ENCODE peak calls at places on chromosomes 11 and 22, in ten cellular contexts. One of them, this sample, is unnamed.

GRCh38 chr11:119258983-119259382 is 52.8 kb downstream of the CBL start:
- DNase-seq in brain microvascular endothelial cell: no peak
- DNase-seq in K562: no peak
- DNase-seq in heart right ventricle: no peak
- DNase-seq in CD8-positive, alpha-beta T cell: no peak
- DNase-seq in upper lobe of right lung: no peak
- DNase-seq in heart left ventricle: no peak
- DNase-seq in fibroblast of lung: no peak
- DNase-seq in endothelial cell of umbilical vein: no peak
- DNase-seq in A673: no peak
- DNase-seq in this sample: no peak

GRCh38 chr11:82722236-82722635 is 11.4 kb downstream of the FAM181B start:
- DNase-seq in brain microvascular endothelial cell: no peak
- DNase-seq in upper lobe of right lung: no peak
- DNase-seq in endothelial cell of umbilical vein: no peak
- DNase-seq in K562: no peak
- DNase-seq in heart left ventricle: no peak
- DNase-seq in heart right ventricle: no peak
- DNase-seq in A673: no peak
- DNase-seq in CD8-positive, alpha-beta T cell: no peak
- DNase-seq in fibroblast of lung: no peak
- DNase-seq in this sample: no peak

GRCh38 chr11:2466869-2467694 is 22.3 kb downstream of the KCNQ1 start:
- DNase-seq in upper lobe of right lung: peak
- DNase-seq in A673: no peak
- DNase-seq in endothelial cell of umbilical vein: no peak
- DNase-seq in heart left ventricle: no peak
- DNase-seq in CD8-positive, alpha-beta T cell: peak
- DNase-seq in heart right ventricle: no peak
- DNase-seq in fibroblast of lung: no peak
- DNase-seq in brain microvascular endothelial cell: no peak
- DNase-seq in K562: no peak
- DNase-seq in this sample: peak

GRCh38 chr11:108748971-108749370 is 84.1 kb downstream of the DDX10 start:
- DNase-seq in K562: no peak
- DNase-seq in brain microvascular endothelial cell: peak
- DNase-seq in fibroblast of lung: no peak
- DNase-seq in heart right ventricle: no peak
- DNase-seq in heart left ventricle: no peak
- DNase-seq in endothelial cell of umbilical vein: no peak
- DNase-seq in A673: no peak
- DNase-seq in CD8-positive, alpha-beta T cell: no peak
- DNase-seq in upper lobe of right lung: no peak
- DNase-seq in this sample: no peak

GRCh38 chr22:19962909-19963806 is 21.5 kb upstream of the TXNRD2 start:
- DNase-seq in A673: no peak
- DNase-seq in K562: no peak
- DNase-seq in heart left ventricle: no peak
- DNase-seq in heart right ventricle: peak
- DNase-seq in upper lobe of right lung: peak
- DNase-seq in fibroblast of lung: peak
- DNase-seq in brain microvascular endothelial cell: peak
- DNase-seq in endothelial cell of umbilical vein: peak
- DNase-seq in CD8-positive, alpha-beta T cell: no peak
- DNase-seq in this sample: no peak

GRCh38 chr22:23722168-23722567 is 28.7 kb downstream of the ZNF70 start:
- DNase-seq in endothelial cell of umbilical vein: no peak
- DNase-seq in heart left ventricle: no peak
- DNase-seq in upper lobe of right lung: no peak
- DNase-seq in K562: no peak
- DNase-seq in fibroblast of lung: no peak
- DNase-seq in heart right ventricle: no peak
- DNase-seq in CD8-positive, alpha-beta T cell: no peak
- DNase-seq in A673: no peak
- DNase-seq in brain microvascular endothelial cell: no peak
- DNase-seq in this sample: no peak

GRCh38 chr22:25572708-25573161 is 8.3 kb downstream of the GRK3 start:
- DNase-seq in endothelial cell of umbilical vein: no peak
- DNase-seq in CD8-positive, alpha-beta T cell: no peak
- DNase-seq in K562: no peak
- DNase-seq in fibroblast of lung: no peak
- DNase-seq in upper lobe of right lung: no peak
- DNase-seq in heart right ventricle: no peak
- DNase-seq in heart left ventricle: no peak
- DNase-seq in A673: no peak
- DNase-seq in brain microvascular endothelial cell: no peak
- DNase-seq in this sample: no peak

GRCh38 chr11:19253817-19254216 is 13.1 kb upstream of the E2F8 start:
- DNase-seq in upper lobe of right lung: no peak
- DNase-seq in heart left ventricle: no peak
- DNase-seq in A673: no peak
- DNase-seq in CD8-positive, alpha-beta T cell: no peak
- DNase-seq in fibroblast of lung: no peak
- DNase-seq in endothelial cell of umbilical vein: no peak
- DNase-seq in heart right ventricle: no peak
- DNase-seq in brain microvascular endothelial cell: no peak
- DNase-seq in K562: no peak
- DNase-seq in this sample: no peak

GRCh38 chr11:112273066-112273465 is 12.4 kb upstream of the PLET1 start:
- DNase-seq in fibroblast of lung: no peak
- DNase-seq in CD8-positive, alpha-beta T cell: no peak
- DNase-seq in heart left ventricle: no peak
- DNase-seq in A673: peak
- DNase-seq in upper lobe of right lung: no peak
- DNase-seq in K562: no peak
- DNase-seq in brain microvascular endothelial cell: no peak
- DNase-seq in endothelial cell of umbilical vein: no peak
- DNase-seq in heart right ventricle: no peak
- DNase-seq in this sample: no peak

GRCh38 chr22:43337385-43337784 is 5.8 kb downstream of the SCUBE1 start:
- DNase-seq in heart left ventricle: no peak
- DNase-seq in brain microvascular endothelial cell: no peak
- DNase-seq in K562: no peak
- DNase-seq in upper lobe of right lung: peak
- DNase-seq in A673: no peak
- DNase-seq in fibroblast of lung: no peak
- DNase-seq in heart right ventricle: no peak
- DNase-seq in endothelial cell of umbilical vein: no peak
- DNase-seq in CD8-positive, alpha-beta T cell: no peak
- DNase-seq in this sample: no peak

GRCh38 chr11:63719987-63720386 is 38.7 kb downstream of the RTN3 start:
- DNase-seq in heart right ventricle: no peak
- DNase-seq in A673: no peak
- DNase-seq in brain microvascular endothelial cell: peak
- DNase-seq in CD8-positive, alpha-beta T cell: no peak
- DNase-seq in fibroblast of lung: peak
- DNase-seq in K562: peak
- DNase-seq in endothelial cell of umbilical vein: no peak
- DNase-seq in heart left ventricle: no peak
- DNase-seq in upper lobe of right lung: no peak
- DNase-seq in this sample: no peak

GRCh38 chr22:28923826-28924732 is 40.7 kb downstream of the ZNRF3 start:
- DNase-seq in CD8-positive, alpha-beta T cell: no peak
- DNase-seq in brain microvascular endothelial cell: no peak
- DNase-seq in heart left ventricle: peak
- DNase-seq in endothelial cell of umbilical vein: no peak
- DNase-seq in fibroblast of lung: peak
- DNase-seq in upper lobe of right lung: peak
- DNase-seq in A673: no peak
- DNase-seq in heart right ventricle: peak
- DNase-seq in K562: no peak
- DNase-seq in this sample: peak

GRCh38 chr22:30880181-30880601 is 88.4 kb downstream of the MORC2 start:
- DNase-seq in K562: no peak
- DNase-seq in heart left ventricle: no peak
- DNase-seq in A673: no peak
- DNase-seq in endothelial cell of umbilical vein: no peak
- DNase-seq in heart right ventricle: peak
- DNase-seq in upper lobe of right lung: peak
- DNase-seq in brain microvascular endothelial cell: no peak
- DNase-seq in fibroblast of lung: no peak
- DNase-seq in CD8-positive, alpha-beta T cell: no peak
- DNase-seq in this sample: no peak

GRCh38 chr11:85889676-85890579 is 34.7 kb downstream of the CCDC83 start:
- DNase-seq in brain microvascular endothelial cell: peak
- DNase-seq in heart right ventricle: no peak
- DNase-seq in CD8-positive, alpha-beta T cell: no peak
- DNase-seq in K562: peak
- DNase-seq in upper lobe of right lung: no peak
- DNase-seq in heart left ventricle: no peak
- DNase-seq in A673: peak
- DNase-seq in endothelial cell of umbilical vein: no peak
- DNase-seq in fibroblast of lung: peak
- DNase-seq in this sample: no peak

GRCh38 chr11:119793335-119793984 is 64.5 kb upstream of the NECTIN1 start:
- DNase-seq in endothelial cell of umbilical vein: no peak
- DNase-seq in brain microvascular endothelial cell: peak
- DNase-seq in CD8-positive, alpha-beta T cell: no peak
- DNase-seq in heart left ventricle: no peak
- DNase-seq in upper lobe of right lung: peak
- DNase-seq in heart right ventricle: no peak
- DNase-seq in K562: no peak
- DNase-seq in fibroblast of lung: peak
- DNase-seq in A673: no peak
- DNase-seq in this sample: peak

GRCh38 chr11:10294289-10294953 is 402 bp upstream of the SBF2 start:
- DNase-seq in CD8-positive, alpha-beta T cell: no peak
- DNase-seq in upper lobe of right lung: peak
- DNase-seq in endothelial cell of umbilical vein: peak
- DNase-seq in A673: peak
- DNase-seq in K562: no peak
- DNase-seq in heart left ventricle: peak
- DNase-seq in fibroblast of lung: peak
- DNase-seq in brain microvascular endothelial cell: peak
- DNase-seq in heart right ventricle: peak
- DNase-seq in this sample: no peak

DNA sequence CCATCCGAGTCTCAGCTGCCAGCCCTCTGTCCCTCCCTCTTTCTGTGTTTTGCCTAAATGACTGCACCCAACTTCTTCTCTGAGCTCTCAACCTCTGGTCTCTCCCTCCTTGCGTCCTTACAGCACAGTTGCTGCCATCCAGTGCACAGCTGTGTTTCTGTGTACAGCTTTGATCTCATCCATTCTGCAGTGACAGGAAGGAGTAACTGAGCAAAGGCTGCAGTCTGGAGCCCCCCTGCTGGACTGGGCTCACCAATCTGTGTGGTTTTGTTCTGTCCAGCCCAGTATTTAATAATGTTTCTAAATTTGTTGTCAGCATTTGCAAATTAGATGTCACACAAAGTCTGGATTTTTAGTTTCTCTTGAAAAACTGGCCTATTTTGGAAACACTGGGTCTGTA is 43.8 kb downstream of the PRR5L start:
- DNase-seq in endothelial cell of umbilical vein: no peak
- DNase-seq in K562: no peak
- DNase-seq in heart right ventricle: no peak
- DNase-seq in brain microvascular endothelial cell: no peak
- DNase-seq in CD8-positive, alpha-beta T cell: no peak
- DNase-seq in heart left ventricle: no peak
- DNase-seq in A673: no peak
- DNase-seq in fibroblast of lung: no peak
- DNase-seq in upper lobe of right lung: no peak
- DNase-seq in this sample: no peak
- H3K4me3 ChIP-seq in endothelial cell of umbilical vein: no peak
- H3K4me3 ChIP-seq in K562: no peak
- H3K4me3 ChIP-seq in heart right ventricle: no peak
- H3K4me3 ChIP-seq in brain microvascular endothelial cell: no peak
- H3K4me3 ChIP-seq in CD8-positive, alpha-beta T cell: no peak
- H3K4me3 ChIP-seq in heart left ventricle: no peak
- H3K4me3 ChIP-seq in A673: no peak
- H3K4me3 ChIP-seq in fibroblast of lung: no peak
- H3K4me3 ChIP-seq in upper lobe of right lung: no peak
- H3K4me3 ChIP-seq in this sample: no peak

GRCh38 chr11:6486938-6487337 is 5.6 kb downstream of the TIMM10B start:
- DNase-seq in CD8-positive, alpha-beta T cell: no peak
- DNase-seq in A673: no peak
- DNase-seq in brain microvascular endothelial cell: no peak
- DNase-seq in heart right ventricle: no peak
- DNase-seq in fibroblast of lung: no peak
- DNase-seq in heart left ventricle: no peak
- DNase-seq in K562: no peak
- DNase-seq in upper lobe of right lung: no peak
- DNase-seq in endothelial cell of umbilical vein: no peak
- DNase-seq in this sample: no peak
- H3K27ac ChIP-seq in CD8-positive, alpha-beta T cell: no peak
- H3K27ac ChIP-seq in A673: no peak
- H3K27ac ChIP-seq in brain microvascular endothelial cell: no peak
- H3K27ac ChIP-seq in heart right ventricle: no peak
- H3K27ac ChIP-seq in fibroblast of lung: no peak
- H3K27ac ChIP-seq in heart left ventricle: no peak
- H3K27ac ChIP-seq in K562: no peak
- H3K27ac ChIP-seq in upper lobe of right lung: no peak
- H3K27ac ChIP-seq in endothelial cell of umbilical vein: no peak
- H3K27ac ChIP-seq in this sample: no peak

DNA sequence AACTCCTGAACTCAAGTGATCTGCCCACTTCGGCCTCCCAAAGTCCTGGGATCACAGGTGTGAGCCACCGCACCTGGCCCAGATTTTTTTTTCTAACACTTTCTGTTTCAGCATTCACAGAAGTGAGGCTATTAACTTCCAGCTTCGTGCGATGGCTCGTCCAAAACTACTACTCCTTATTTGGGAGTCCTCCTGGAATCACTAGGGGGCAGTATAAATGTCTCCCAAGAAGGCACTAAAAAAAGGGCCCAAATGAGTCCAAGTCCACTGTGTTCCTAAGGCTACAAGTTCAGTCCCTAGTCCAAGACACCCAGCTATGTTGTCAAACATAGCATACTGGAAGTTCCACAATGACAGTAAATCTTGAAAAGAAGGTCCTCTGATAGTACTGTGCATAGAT is 63.2 kb upstream of the BIRC3 start:
- DNase-seq in endothelial cell of umbilical vein: no peak
- DNase-seq in K562: peak
- DNase-seq in fibroblast of lung: no peak
- DNase-seq in A673: peak
- DNase-seq in CD8-positive, alpha-beta T cell: no peak
- DNase-seq in heart right ventricle: no peak
- DNase-seq in brain microvascular endothelial cell: no peak
- DNase-seq in upper lobe of right lung: no peak
- DNase-seq in heart left ventricle: no peak
- DNase-seq in this sample: no peak
- TF ChIP-seq CTCF in endothelial cell of umbilical vein: peak
- TF ChIP-seq CTCF in K562: peak
- TF ChIP-seq CTCF in fibroblast of lung: no peak
- TF ChIP-seq CTCF in A673: peak
- TF ChIP-seq CTCF in CD8-positive, alpha-beta T cell: no peak
- TF ChIP-seq CTCF in heart right ventricle: no peak
- TF ChIP-seq CTCF in brain microvascular endothelial cell: peak
- TF ChIP-seq CTCF in upper lobe of right lung: peak
- TF ChIP-seq CTCF in heart left ventricle: no peak
- TF ChIP-seq CTCF in this sample: no peak

DNA sequence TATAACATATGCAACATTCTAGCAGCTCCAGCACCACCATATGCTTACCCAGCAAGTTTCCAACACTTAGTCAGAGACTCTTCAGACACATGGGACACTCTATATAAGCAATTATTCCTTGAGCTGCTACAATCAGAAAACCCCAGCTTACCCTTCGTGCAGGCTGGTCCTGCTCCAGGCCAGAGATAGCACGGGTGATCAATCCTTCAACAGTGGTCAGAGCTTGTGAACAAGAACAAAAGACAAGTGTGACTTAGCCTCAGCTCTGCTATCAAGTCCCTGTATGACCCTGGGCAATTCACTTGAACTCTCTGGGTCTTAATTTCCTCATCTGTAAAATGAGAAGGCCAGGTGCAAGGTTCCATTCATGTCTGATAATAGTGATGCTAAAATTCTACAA is 1.5 kb downstream of the ZPR1 start:
- DNase-seq in brain microvascular endothelial cell: no peak
- DNase-seq in A673: no peak
- DNase-seq in heart left ventricle: no peak
- DNase-seq in endothelial cell of umbilical vein: no peak
- DNase-seq in K562: no peak
- DNase-seq in CD8-positive, alpha-beta T cell: no peak
- DNase-seq in heart right ventricle: no peak
- DNase-seq in fibroblast of lung: no peak
- DNase-seq in upper lobe of right lung: no peak
- DNase-seq in this sample: no peak
- H3K4me3 ChIP-seq in brain microvascular endothelial cell: no peak
- H3K4me3 ChIP-seq in A673: peak
- H3K4me3 ChIP-seq in heart left ventricle: no peak
- H3K4me3 ChIP-seq in endothelial cell of umbilical vein: no peak
- H3K4me3 ChIP-seq in K562: peak
- H3K4me3 ChIP-seq in CD8-positive, alpha-beta T cell: no peak
- H3K4me3 ChIP-seq in heart right ventricle: no peak
- H3K4me3 ChIP-seq in fibroblast of lung: no peak
- H3K4me3 ChIP-seq in upper lobe of right lung: no peak
- H3K4me3 ChIP-seq in this sample: no peak

This sample was measured in dorsolateral prefrontal cortex.